ENCODE peak calls at places on chromosomes 5 and 9, in four cellular contexts. X, Z, V and D are unnamed samples.

GRCh38 chr9:133250741-133251170 is 24.2 kb downstream of the ABO start:
- DNase-seq in Z (no peak), V (no peak), X (no peak), D (no peak)

GRCh38 chr9:109270971-109271900 is 49.6 kb downstream of the EPB41L4B start:
- DNase-seq in V (no peak), X (no peak), Z (no peak), D (no peak)

GRCh38 chr5:66603164-66603563 is 7.0 kb downstream of the MAST4 start:
- DNase-seq in V (no peak), Z (no peak), X (no peak), D (no peak)

GRCh38 chr9:17134843-17135577 is at the start of gene CNTLN:
- DNase-seq in Z (peak), V (peak), X (peak), D (peak)

GRCh38 chr5:132012385-132013005 is 1.0 kb upstream of the ACSL6 start:
- DNase-seq in X (no peak), Z (peak), V (no peak), D (peak)

GRCh38 chr5:124700930-124701458 is 45.4 kb downstream of the ZNF608 start:
- DNase-seq in V (no peak), X (no peak), Z (no peak), D (no peak)

GRCh38 chr5:111254613-111255012 is 30.4 kb downstream of the CAMK4 start:
- DNase-seq in Z (no peak), X (no peak), V (peak), D (no peak)

GRCh38 chr5:81994679-81995078 is 22.9 kb downstream of the ATG10 start:
- DNase-seq in V (no peak), Z (no peak), X (no peak), D (no peak)

GRCh38 chr9:136629001-136629878 is 33.5 kb upstream of the EGFL7 start:
- DNase-seq in X (no peak), V (no peak), Z (no peak), D (no peak)

GRCh38 chr5:73906277-73906676 is 280.3 kb downstream of the ARHGEF28 start:
- DNase-seq in Z (no peak), V (no peak), X (no peak), D (no peak)

GRCh38 chr5:43753069-43753468 is 150.1 kb downstream of the NNT start:
- DNase-seq in V (no peak), Z (no peak), X (no peak), D (no peak)

GRCh38 chr9:81492710-81493447 is 196.5 kb downstream of the TLE1 start:
- DNase-seq in V (no peak), Z (no peak), X (peak), D (peak)

GRCh38 chr9:121340676-121341392 is 29.2 kb downstream of the STOM start:
- DNase-seq in X (no peak), Z (no peak), V (peak), D (no peak)

GRCh38 chr9:128415222-128415621 is 5.4 kb upstream of the CERCAM start:
- DNase-seq in V (no peak), X (no peak), Z (no peak), D (no peak)

GRCh38 chr5:140795259-140795641 is 598 bp downstream of the PCDHA2 start:
- DNase-seq in Z (peak), V (no peak), X (no peak), D (no peak)

GRCh38 chr5:140802781-140803271 is 2.0 kb downstream of the PCDHA3 start:
- DNase-seq in Z (no peak), V (no peak), X (no peak), D (no peak)

GRCh38 chr5:140796718-140797095 is 2.1 kb downstream of the PCDHA2 start:
- DNase-seq in Z (no peak), V (no peak), X (no peak), D (no peak)

GRCh38 chr5:140801494-140801841 is 611 bp downstream of the PCDHA3 start:
- DNase-seq in V (no peak), Z (no peak), X (no peak), D (no peak)

DNA sequence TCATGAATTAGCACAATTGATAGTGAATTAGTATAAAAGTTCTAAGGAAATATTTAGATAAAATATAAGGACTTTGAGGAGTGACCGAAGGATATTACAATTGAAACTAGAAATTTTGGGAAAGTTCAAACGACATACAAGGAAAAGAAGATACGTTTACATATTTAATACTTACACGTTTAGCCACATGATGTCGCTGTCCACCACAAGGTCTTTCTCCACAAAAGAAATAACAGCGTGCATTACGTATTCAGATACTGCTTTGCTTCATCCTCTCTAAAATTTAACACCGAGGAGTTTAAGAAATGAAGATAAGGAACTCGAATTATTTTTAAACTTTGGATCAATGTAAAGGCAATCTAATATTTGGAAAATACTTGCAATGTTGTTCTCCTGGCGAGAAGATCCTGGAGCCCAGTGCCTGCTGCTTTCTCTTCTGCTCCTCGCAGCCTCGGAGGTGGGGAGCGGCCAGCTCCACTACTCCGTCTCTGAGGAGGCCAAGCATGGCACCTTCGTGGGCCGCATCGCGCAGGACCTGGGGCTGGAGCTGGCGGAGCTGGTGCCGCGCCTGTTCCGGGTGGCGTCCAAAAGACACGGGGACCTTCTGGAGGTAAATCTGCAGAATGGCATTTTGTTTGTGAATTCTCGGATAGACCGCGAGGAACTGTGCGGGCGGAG is at the start of gene PCDHA3:
- DNase-seq in Z (no peak), X (no peak), V (no peak), D (no peak)
- TF ChIP-seq CTCF in Z (peak), X (peak), V (no peak), D (peak)

GRCh38 chr9:33722359-33722675 is 73.0 kb upstream of the PRSS3 start:
- DNase-seq in Z (no peak), V (no peak), X (no peak), D (no peak)
- TF ChIP-seq CTCF in Z (peak), V (no peak), X (no peak), D (no peak)

GRCh38 chr5:38433160-38433861 is 123.1 kb downstream of the LIFR start:
- DNase-seq in X (peak), V (no peak), Z (no peak), D (peak)
- TF ChIP-seq CTCF in X (peak), V (no peak), Z (no peak), D (no peak)

DNA sequence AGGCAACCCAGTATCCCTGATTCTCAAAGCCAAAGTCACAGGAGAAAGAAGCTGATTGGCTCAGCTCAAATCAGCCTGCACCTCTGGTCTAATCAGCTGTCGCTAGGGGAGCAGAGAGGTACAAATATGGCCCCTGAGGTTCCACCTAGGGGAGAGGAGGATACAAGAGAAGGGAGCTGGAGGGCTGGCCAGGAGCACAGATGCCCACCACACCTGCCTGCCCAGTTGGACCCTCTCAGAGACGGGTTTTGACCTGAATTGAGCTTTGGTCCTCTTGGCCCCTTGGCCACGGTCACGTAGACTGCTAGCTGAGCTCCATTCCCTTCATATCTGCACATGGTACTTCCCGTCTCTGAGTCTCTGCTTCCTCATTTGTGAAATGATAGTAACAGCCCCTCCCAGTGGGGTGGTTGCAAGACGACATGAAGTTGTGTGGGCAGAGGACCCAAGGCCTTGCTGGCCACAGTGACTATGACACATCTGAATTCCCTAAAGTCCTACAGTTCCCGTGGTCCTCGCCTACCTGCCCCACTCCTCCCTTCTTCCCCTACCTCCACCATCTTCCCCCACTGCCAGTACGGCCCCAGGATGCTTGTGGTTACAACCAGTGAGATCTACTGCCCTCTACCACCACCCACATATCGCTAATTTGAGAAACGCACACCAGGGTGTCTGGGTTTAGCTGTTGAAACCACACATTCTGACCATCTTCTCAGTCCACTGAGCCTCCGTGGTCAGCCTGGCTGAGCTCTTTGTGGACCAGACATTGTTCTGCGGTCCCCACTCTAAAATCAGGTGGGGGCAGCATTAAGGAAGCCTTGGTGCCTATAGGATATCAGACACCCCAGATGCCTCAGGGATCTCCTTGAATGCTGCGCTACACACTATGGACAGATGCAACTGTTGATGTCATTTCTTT is 60.3 kb upstream of the NEK6 start:
- DNase-seq in X (no peak), Z (no peak), V (peak), D (no peak)
- TF ChIP-seq CTCF in X (no peak), Z (no peak), V (peak), D (no peak)

GRCh38 chr5:72842816-72843215 is 26.4 kb downstream of the TNPO1 start:
- DNase-seq in V (no peak), Z (no peak), X (no peak), D (peak)
- TF ChIP-seq CTCF in V (peak), Z (no peak), X (no peak), D (peak)

GRCh38 chr5:59660737-59661136 is 232.8 kb downstream of the PDE4D start:
- DNase-seq in V (peak), Z (no peak), X (no peak), D (peak)
- TF ChIP-seq CTCF in V (peak), Z (peak), X (peak), D (peak)

GRCh38 chr9:124768778-124769350 is 2.2 kb downstream of the NR6A1 start:
- DNase-seq in Z (no peak), V (no peak), X (no peak), D (no peak)
- TF ChIP-seq CTCF in Z (no peak), V (no peak), X (no peak), D (no peak)